ENCODE peak calls at places on chromosomes 12 and 14, in seven cellular contexts. B, U, E, Y, T, M and X are unnamed samples.

GRCh38 chr12:70638639-70639349 is 1.6 kb upstream of the PTPRB start:
- DNase-seq in B (no peak), U (no peak), E (no peak), Y (no peak), T (no peak), M (no peak), X (no peak)

GRCh38 chr14:99273025-99273723 is 1.2 kb upstream of the BCL11B start:
- DNase-seq in B (no peak), U (no peak), E (no peak), Y (no peak), T (no peak), M (no peak), X (no peak)

GRCh38 chr14:102196436-102197230 is 56.9 kb downstream of the WDR20 start:
- DNase-seq in B (no peak), U (no peak), E (no peak), Y (no peak), T (no peak), M (peak), X (no peak)

GRCh38 chr14:96851694-96852381 is 54.7 kb downstream of the VRK1 start:
- DNase-seq in B (no peak), U (no peak), E (no peak), Y (no peak), T (no peak), M (no peak), X (no peak)

GRCh38 chr12:83826112-83826511 is 1086.5 kb downstream of the SLC6A15 start:
- DNase-seq in B (no peak), U (peak), E (peak), Y (no peak), T (no peak), M (peak), X (no peak)

GRCh38 chr14:21109377-21110260 is 8.8 kb downstream of the TMEM253 start:
- DNase-seq in B (no peak), U (no peak), E (no peak), Y (no peak), T (no peak), M (no peak), X (no peak)

GRCh38 chr14:54116972-54117371 is 160.3 kb upstream of the BMP4 start:
- DNase-seq in B (no peak), U (no peak), E (no peak), Y (no peak), T (no peak), M (no peak), X (no peak)

GRCh38 chr12:80862606-80863005 is 75.1 kb downstream of the LIN7A start:
- DNase-seq in B (no peak), U (no peak), E (peak), Y (no peak), T (no peak), M (no peak), X (no peak)

GRCh38 chr12:3073438-3074255 is 3.5 kb upstream of the TSPAN9 start:
- DNase-seq in B (peak), U (peak), E (peak), Y (peak), T (peak), M (peak), X (peak)

GRCh38 chr14:53167602-53168328 is 14.6 kb upstream of the DDHD1 start:
- DNase-seq in B (no peak), U (no peak), E (peak), Y (no peak), T (no peak), M (no peak), X (no peak)